ENCODE peak calls at places on chromosomes 3 and 15, in six cellular contexts. One of them, this sample, is unnamed. For H3K4me1, the result is how much of the 10 kb centered on the place peaks cover.

GRCh38 chr3:150078983-150079739 is 108.5 kb upstream of the PFN2 start:
- DNase-seq in PC-9: no peak
- DNase-seq in endothelial cell of umbilical vein: no peak
- DNase-seq in fibroblast of lung: peak
- DNase-seq in neuronal stem cell: no peak
- DNase-seq in astrocyte: peak
- DNase-seq in this sample: peak

GRCh38 chr3:152574461-152575079 is 260.4 kb upstream of the P2RY1 start:
- DNase-seq in endothelial cell of umbilical vein: peak
- DNase-seq in astrocyte: peak
- DNase-seq in PC-9: no peak
- DNase-seq in fibroblast of lung: peak
- DNase-seq in neuronal stem cell: peak
- DNase-seq in this sample: peak

GRCh38 chr3:126982125-126982521 is 792 bp upstream of the PLXNA1 start:
- DNase-seq in PC-9: no peak
- DNase-seq in astrocyte: peak
- DNase-seq in endothelial cell of umbilical vein: no peak
- DNase-seq in neuronal stem cell: no peak
- DNase-seq in fibroblast of lung: peak
- DNase-seq in this sample: peak

GRCh38 chr15:100721758-100722550 is 119.6 kb downstream of the ASB7 start:
- DNase-seq in fibroblast of lung: peak
- DNase-seq in astrocyte: peak
- DNase-seq in endothelial cell of umbilical vein: peak
- DNase-seq in neuronal stem cell: no peak
- DNase-seq in PC-9: peak
- DNase-seq in this sample: peak

GRCh38 chr3:171991166-171991565 is 48.2 kb upstream of the FNDC3B start:
- DNase-seq in neuronal stem cell: no peak
- DNase-seq in fibroblast of lung: no peak
- DNase-seq in PC-9: no peak
- DNase-seq in endothelial cell of umbilical vein: no peak
- DNase-seq in astrocyte: no peak
- DNase-seq in this sample: no peak

GRCh38 chr3:72582963-72583362 is 265.3 kb downstream of the SHQ1 start:
- DNase-seq in PC-9: no peak
- DNase-seq in astrocyte: no peak
- DNase-seq in neuronal stem cell: no peak
- DNase-seq in fibroblast of lung: no peak
- DNase-seq in endothelial cell of umbilical vein: no peak
- DNase-seq in this sample: no peak

GRCh38 chr3:142310439-142310838 is 85.1 kb upstream of the GK5 start:
- DNase-seq in fibroblast of lung: no peak
- DNase-seq in PC-9: no peak
- DNase-seq in neuronal stem cell: no peak
- DNase-seq in astrocyte: no peak
- DNase-seq in endothelial cell of umbilical vein: no peak
- DNase-seq in this sample: no peak

GRCh38 chr15:70385052-70385451 is 287.3 kb upstream of the TLE3 start:
- DNase-seq in endothelial cell of umbilical vein: no peak
- DNase-seq in PC-9: no peak
- DNase-seq in astrocyte: no peak
- DNase-seq in neuronal stem cell: no peak
- DNase-seq in fibroblast of lung: no peak
- DNase-seq in this sample: no peak

GRCh38 chr3:128585189-128585588 is 65.4 kb downstream of the RPN1 start:
- DNase-seq in fibroblast of lung: no peak
- DNase-seq in neuronal stem cell: no peak
- DNase-seq in PC-9: no peak
- DNase-seq in astrocyte: no peak
- DNase-seq in endothelial cell of umbilical vein: no peak
- DNase-seq in this sample: no peak

GRCh38 chr3:38601971-38602550 is 47.4 kb downstream of the SCN5A start:
- DNase-seq in neuronal stem cell: no peak
- DNase-seq in PC-9: no peak
- DNase-seq in fibroblast of lung: no peak
- DNase-seq in astrocyte: no peak
- DNase-seq in endothelial cell of umbilical vein: no peak
- DNase-seq in this sample: no peak

GRCh38 chr15:40234783-40235182 is 4.1 kb upstream of the PAK6 start:
- DNase-seq in endothelial cell of umbilical vein: no peak
- DNase-seq in PC-9: peak
- DNase-seq in neuronal stem cell: no peak
- DNase-seq in fibroblast of lung: no peak
- DNase-seq in astrocyte: no peak
- DNase-seq in this sample: no peak

GRCh38 chr3:127822166-127822835 is at the start of gene MGLL:
- DNase-seq in astrocyte: peak
- DNase-seq in fibroblast of lung: peak
- DNase-seq in neuronal stem cell: peak
- DNase-seq in PC-9: peak
- DNase-seq in endothelial cell of umbilical vein: peak
- DNase-seq in this sample: peak

GRCh38 chr15:74175271-74176191 is 2.0 kb downstream of the ISLR start:
- DNase-seq in PC-9: no peak
- DNase-seq in astrocyte: no peak
- DNase-seq in neuronal stem cell: no peak
- DNase-seq in endothelial cell of umbilical vein: no peak
- DNase-seq in fibroblast of lung: no peak
- DNase-seq in this sample: no peak

GRCh38 chr15:48250640-48251076 is 44.6 kb downstream of the SLC12A1 start:
- DNase-seq in neuronal stem cell: peak
- DNase-seq in astrocyte: peak
- DNase-seq in endothelial cell of umbilical vein: peak
- DNase-seq in fibroblast of lung: peak
- DNase-seq in PC-9: no peak
- DNase-seq in this sample: peak

GRCh38 chr3:4850211-4850927 is 128.9 kb upstream of the BHLHE40 start:
- DNase-seq in neuronal stem cell: no peak
- DNase-seq in endothelial cell of umbilical vein: no peak
- DNase-seq in astrocyte: peak
- DNase-seq in fibroblast of lung: peak
- DNase-seq in PC-9: no peak
- DNase-seq in this sample: no peak

GRCh38 chr15:37536967-37537624 is 397.3 kb upstream of the TMCO5A start:
- DNase-seq in neuronal stem cell: no peak
- DNase-seq in astrocyte: no peak
- DNase-seq in endothelial cell of umbilical vein: no peak
- DNase-seq in fibroblast of lung: peak
- DNase-seq in PC-9: peak
- DNase-seq in this sample: no peak

GRCh38 chr3:193782280-193782654 is 189.3 kb downstream of the OPA1 start:
- DNase-seq in endothelial cell of umbilical vein: no peak
- DNase-seq in astrocyte: peak
- DNase-seq in PC-9: peak
- DNase-seq in neuronal stem cell: no peak
- DNase-seq in fibroblast of lung: peak
- DNase-seq in this sample: no peak

GRCh38 chr15:93460717-93461116 is 371.7 kb upstream of the RGMA start:
- DNase-seq in neuronal stem cell: no peak
- DNase-seq in endothelial cell of umbilical vein: no peak
- DNase-seq in astrocyte: peak
- DNase-seq in fibroblast of lung: peak
- DNase-seq in PC-9: no peak
- DNase-seq in this sample: no peak

GRCh38 chr3:152834354-152835310 is at the start of gene P2RY1:
- DNase-seq in PC-9: peak
- DNase-seq in neuronal stem cell: peak
- DNase-seq in fibroblast of lung: peak
- DNase-seq in astrocyte: peak
- DNase-seq in endothelial cell of umbilical vein: peak
- DNase-seq in this sample: peak

GRCh38 chr3:50648297-50648696 is 26.4 kb upstream of the DOCK3 start:
- DNase-seq in endothelial cell of umbilical vein: no peak
- DNase-seq in fibroblast of lung: no peak
- DNase-seq in PC-9: no peak
- DNase-seq in astrocyte: no peak
- DNase-seq in neuronal stem cell: no peak
- DNase-seq in this sample: no peak

GRCh38 chr3:112649478-112649735 is 8.5 kb upstream of the CCDC80 start:
- DNase-seq in endothelial cell of umbilical vein: no peak
- DNase-seq in neuronal stem cell: no peak
- DNase-seq in fibroblast of lung: peak
- DNase-seq in astrocyte: peak
- DNase-seq in PC-9: no peak
- DNase-seq in this sample: peak

GRCh38 chr3:142117452-142117851 is 31.9 kb downstream of the TFDP2 start:
- DNase-seq in fibroblast of lung: no peak
- DNase-seq in PC-9: no peak
- DNase-seq in endothelial cell of umbilical vein: no peak
- DNase-seq in neuronal stem cell: no peak
- DNase-seq in astrocyte: no peak
- DNase-seq in this sample: no peak

GRCh38 chr3:75396316-75396802 is 267.8 kb upstream of the FRG2C start:
- DNase-seq in neuronal stem cell: no peak
- DNase-seq in fibroblast of lung: no peak
- DNase-seq in astrocyte: no peak
- DNase-seq in endothelial cell of umbilical vein: no peak
- DNase-seq in PC-9: no peak
- DNase-seq in this sample: peak

GRCh38 chr3:111253733-111254132 is 182.1 kb downstream of the NECTIN3 start:
- DNase-seq in PC-9: no peak
- DNase-seq in endothelial cell of umbilical vein: no peak
- DNase-seq in fibroblast of lung: no peak
- DNase-seq in astrocyte: no peak
- DNase-seq in neuronal stem cell: no peak
- DNase-seq in this sample: no peak

GRCh38 chr3:64684715-64685261 is 3.0 kb downstream of the ADAMTS9 start:
- DNase-seq in PC-9: peak
- DNase-seq in fibroblast of lung: peak
- DNase-seq in astrocyte: peak
- DNase-seq in neuronal stem cell: peak
- DNase-seq in endothelial cell of umbilical vein: peak
- DNase-seq in this sample: peak

GRCh38 chr3:81434171-81434570 is 327.3 kb downstream of the GBE1 start:
- DNase-seq in neuronal stem cell: no peak
- DNase-seq in fibroblast of lung: no peak
- DNase-seq in PC-9: no peak
- DNase-seq in endothelial cell of umbilical vein: no peak
- DNase-seq in astrocyte: no peak
- DNase-seq in this sample: no peak

GRCh38 chr3:173397161-173398110 is at the start of gene NLGN1:
- DNase-seq in PC-9: no peak
- DNase-seq in astrocyte: peak
- DNase-seq in fibroblast of lung: peak
- DNase-seq in neuronal stem cell: peak
- DNase-seq in endothelial cell of umbilical vein: peak
- DNase-seq in this sample: peak
- H3K4me1 ChIP-seq in PC-9: under half
- H3K4me1 ChIP-seq in astrocyte: under half
- H3K4me1 ChIP-seq in fibroblast of lung: under half
- H3K4me1 ChIP-seq in neuronal stem cell: under half
- H3K4me1 ChIP-seq in endothelial cell of umbilical vein: under half
- H3K4me1 ChIP-seq in this sample: under half

DNA sequence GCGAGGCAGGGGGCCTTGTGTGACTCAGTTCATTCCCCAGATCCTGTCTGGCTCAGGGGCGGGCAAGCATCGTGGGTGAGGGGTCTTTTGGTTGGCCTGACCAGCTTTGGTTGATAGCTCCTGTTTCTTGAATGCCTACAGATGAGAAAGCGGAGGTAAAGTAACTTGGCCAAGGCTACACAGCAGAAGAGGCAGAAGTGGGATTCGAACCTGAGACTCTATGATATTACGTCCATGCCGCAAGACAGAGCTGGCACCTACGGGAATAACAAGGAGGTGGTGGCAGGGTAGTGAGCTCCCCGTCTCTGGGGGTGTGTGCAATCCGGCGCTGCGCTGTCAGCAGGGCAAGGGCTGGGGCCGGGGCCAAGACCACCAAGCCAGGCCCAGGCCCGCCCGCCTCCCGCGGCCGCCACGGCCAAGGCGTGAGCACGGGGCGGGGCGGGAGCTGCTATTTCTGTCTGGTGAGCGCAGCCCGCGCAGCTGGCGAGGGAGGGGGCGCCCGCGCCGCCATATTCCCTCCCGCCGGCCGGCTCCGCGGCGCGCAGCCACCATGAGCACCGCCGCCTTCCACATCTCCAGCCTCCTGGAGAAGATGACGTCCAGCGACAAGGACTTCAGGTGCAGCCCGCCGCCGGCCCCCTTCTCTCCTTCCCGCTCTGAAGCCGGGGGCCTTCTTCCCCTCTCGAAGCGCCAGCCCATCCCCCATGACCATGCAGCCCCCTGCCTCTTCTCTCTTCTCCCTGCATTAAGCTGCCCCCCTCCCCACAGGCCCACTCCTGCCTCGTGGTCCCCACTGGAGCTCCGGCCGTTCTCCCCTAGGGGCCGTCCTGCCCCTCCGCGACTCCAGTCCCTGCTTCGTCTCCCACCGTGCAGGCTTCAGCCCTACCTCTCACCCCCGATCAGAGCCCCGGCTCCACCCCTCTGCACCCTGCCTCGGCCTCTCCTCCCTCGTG is at the start of gene CAND2:
- DNase-seq in endothelial cell of umbilical vein: peak
- DNase-seq in neuronal stem cell: peak
- DNase-seq in PC-9: no peak
- DNase-seq in fibroblast of lung: peak
- DNase-seq in astrocyte: peak
- DNase-seq in this sample: peak
- H2AFZ ChIP-seq in endothelial cell of umbilical vein: peak
- H2AFZ ChIP-seq in neuronal stem cell: peak
- H2AFZ ChIP-seq in PC-9: no peak
- H2AFZ ChIP-seq in fibroblast of lung: peak
- H2AFZ ChIP-seq in astrocyte: peak
- H2AFZ ChIP-seq in this sample: peak

GRCh38 chr15:67080118-67080899 is 14.9 kb downstream of the SMAD3 start:
- DNase-seq in PC-9: no peak
- DNase-seq in fibroblast of lung: peak
- DNase-seq in endothelial cell of umbilical vein: no peak
- DNase-seq in astrocyte: peak
- DNase-seq in neuronal stem cell: no peak
- DNase-seq in this sample: peak

GRCh38 chr15:67080900-67081431 is 15.6 kb downstream of the SMAD3 start:
- DNase-seq in endothelial cell of umbilical vein: peak
- DNase-seq in PC-9: no peak
- DNase-seq in astrocyte: peak
- DNase-seq in fibroblast of lung: peak
- DNase-seq in neuronal stem cell: no peak
- DNase-seq in this sample: peak

GRCh38 chr15:67082007-67082536 is 16.7 kb downstream of the SMAD3 start:
- DNase-seq in astrocyte: no peak
- DNase-seq in fibroblast of lung: no peak
- DNase-seq in PC-9: peak
- DNase-seq in endothelial cell of umbilical vein: peak
- DNase-seq in neuronal stem cell: no peak
- DNase-seq in this sample: no peak

GRCh38 chr15:67077641-67078215 is 12.3 kb downstream of the SMAD3 start:
- DNase-seq in astrocyte: no peak
- DNase-seq in neuronal stem cell: no peak
- DNase-seq in PC-9: no peak
- DNase-seq in fibroblast of lung: no peak
- DNase-seq in endothelial cell of umbilical vein: no peak
- DNase-seq in this sample: no peak

GRCh38 chr15:67079361-67079760 is 14.0 kb downstream of the SMAD3 start:
- DNase-seq in PC-9: no peak
- DNase-seq in fibroblast of lung: no peak
- DNase-seq in astrocyte: no peak
- DNase-seq in neuronal stem cell: no peak
- DNase-seq in endothelial cell of umbilical vein: no peak
- DNase-seq in this sample: peak
- H3K4me1 ChIP-seq in PC-9: half or more
- H3K4me1 ChIP-seq in fibroblast of lung: half or more
- H3K4me1 ChIP-seq in astrocyte: half or more
- H3K4me1 ChIP-seq in neuronal stem cell: under half
- H3K4me1 ChIP-seq in endothelial cell of umbilical vein: half or more
- H3K4me1 ChIP-seq in this sample: half or more

GRCh38 chr3:110180733-110181132 is 843.4 kb upstream of the DPPA4 start:
- DNase-seq in endothelial cell of umbilical vein: no peak
- DNase-seq in fibroblast of lung: peak
- DNase-seq in neuronal stem cell: no peak
- DNase-seq in PC-9: no peak
- DNase-seq in astrocyte: no peak
- DNase-seq in this sample: peak
- H2AFZ ChIP-seq in endothelial cell of umbilical vein: no peak
- H2AFZ ChIP-seq in fibroblast of lung: peak
- H2AFZ ChIP-seq in neuronal stem cell: peak
- H2AFZ ChIP-seq in PC-9: no peak
- H2AFZ ChIP-seq in astrocyte: peak
- H2AFZ ChIP-seq in this sample: peak